ENCODE peak calls at places on chromosomes 4 and X, in four cellular contexts. U is stimulated activated CD4-positive, alpha-beta T cell treated with anti-CD3 and anti-CD28 coated beads, Interleukin-12 subunit alpha, Interleukin-12 subunit beta, amount 100 ng/mL, for 48 hours; V is stimulated activated CD8-positive, alpha-beta memory T cell treated with anti-CD3 and anti-CD28 coated beads, Interleukin-4, amount 100 ng/mL, for 48 hours; T is fibroblast of mammary gland. O is an unnamed sample.

GRCh38 chr4:85391568-85392410 is 83.2 kb upstream of the ARHGAP24 start:
- DNase-seq in U (no peak), V (no peak), T (peak; percentile 29), O (no peak)

GRCh38 chrX:8846271-8846670 is 45.1 kb upstream of the FAM9A start:
- DNase-seq in U (no peak), V (no peak), T (no peak), O (no peak)

GRCh38 chr4:2364654-2365053 is 53.8 kb downstream of the ZFYVE28 start:
- DNase-seq in U (peak; percentile 28), V (peak; percentile 74), T (peak; percentile 61), O (peak; percentile 13)

GRCh38 chr4:187782425-187782824 is 213.1 kb upstream of the ZFP42 start:
- DNase-seq in U (no peak), V (no peak), T (no peak), O (no peak)

GRCh38 chr4:139028191-139028661 is 12.6 kb downstream of the NOCT start:
- DNase-seq in U (no peak), V (no peak), T (no peak), O (no peak)

GRCh38 chr4:141759796-141760425 is 123.5 kb downstream of the IL15 start:
- DNase-seq in U (no peak), V (no peak), T (peak; percentile 52), O (peak; percentile 64)

GRCh38 chr4:137576437-137576836 is 44.1 kb upstream of the PCDH18 start:
- DNase-seq in U (no peak), V (no peak), T (peak; percentile 8), O (no peak)

GRCh38 chrX:112941209-112941788 is 100.7 kb upstream of the AMOT start:
- DNase-seq in U (no peak), V (no peak), T (no peak), O (no peak)

GRCh38 chrX:781216-782211 is 150.9 kb downstream of the SHOX start:
- DNase-seq in U (no peak), V (no peak), T (no peak), O (no peak)

GRCh38 chrX:49155243-49155899 is 7.2 kb upstream of the MAGIX start:
- DNase-seq in U (no peak), V (peak; percentile 43), T (peak; percentile 68), O (peak; percentile 80)

GRCh38 chr4:101418055-101418454 is 70.7 kb upstream of the PPP3CA start:
- DNase-seq in U (peak; percentile 40), V (peak; percentile 71), T (peak; percentile 1), O (peak; percentile 55)

GRCh38 chr4:78776729-78777555 is 792 bp downstream of the BMP2K start:
- DNase-seq in U (peak; percentile 31), V (peak; percentile 64), T (peak; percentile 83), O (peak; percentile 47)

GRCh38 chr4:73698217-73698616 is 42.2 kb upstream of the CXCL8 start:
- DNase-seq in U (no peak), V (no peak), T (peak; percentile 54), O (peak; percentile 83)

GRCh38 chr4:8373270-8373972 is 67.1 kb downstream of the ACOX3 start:
- DNase-seq in U (no peak), V (no peak), T (no peak), O (no peak)

GRCh38 chrX:1763294-1763693 is 148.4 kb downstream of the ASMT start:
- DNase-seq in U (no peak), V (no peak), T (no peak), O (no peak)